ENCODE peak calls at places on chromosomes 2 and 18, in six cellular contexts. One of them, this sample, is unnamed.

GRCh38 chr2:56531668-56532420 is 348.1 kb downstream of the CCDC85A start:
- DNase-seq in upper lobe of right lung: no peak
- DNase-seq in tibial artery: no peak
- DNase-seq in psoas muscle: no peak
- DNase-seq in mucosa of descending colon: no peak
- DNase-seq in astrocyte: peak
- DNase-seq in this sample: no peak

GRCh38 chr2:67600946-67601345 is 203.8 kb downstream of the ETAA1 start:
- DNase-seq in upper lobe of right lung: no peak
- DNase-seq in tibial artery: no peak
- DNase-seq in psoas muscle: no peak
- DNase-seq in mucosa of descending colon: no peak
- DNase-seq in astrocyte: peak
- DNase-seq in this sample: no peak

GRCh38 chr18:67520276-67521035 is 3.9 kb upstream of the DSEL start:
- DNase-seq in upper lobe of right lung: no peak
- DNase-seq in tibial artery: peak
- DNase-seq in psoas muscle: no peak
- DNase-seq in mucosa of descending colon: no peak
- DNase-seq in astrocyte: peak
- DNase-seq in this sample: no peak

GRCh38 chr2:233821709-233822100 is 32.6 kb downstream of the HJURP start:
- DNase-seq in upper lobe of right lung: peak
- DNase-seq in tibial artery: peak
- DNase-seq in psoas muscle: no peak
- DNase-seq in mucosa of descending colon: no peak
- DNase-seq in astrocyte: no peak
- DNase-seq in this sample: no peak

GRCh38 chr2:117514391-117514790 is 300.1 kb upstream of the DDX18 start:
- DNase-seq in upper lobe of right lung: no peak
- DNase-seq in tibial artery: no peak
- DNase-seq in psoas muscle: no peak
- DNase-seq in mucosa of descending colon: no peak
- DNase-seq in astrocyte: no peak
- DNase-seq in this sample: no peak

GRCh38 chr2:145339646-145340045 is 819.7 kb upstream of the ZEB2 start:
- DNase-seq in upper lobe of right lung: no peak
- DNase-seq in tibial artery: no peak
- DNase-seq in psoas muscle: no peak
- DNase-seq in mucosa of descending colon: no peak
- DNase-seq in astrocyte: no peak
- DNase-seq in this sample: no peak

GRCh38 chr2:188677182-188677581 is 297.0 kb upstream of the COL3A1 start:
- DNase-seq in upper lobe of right lung: no peak
- DNase-seq in tibial artery: no peak
- DNase-seq in psoas muscle: no peak
- DNase-seq in mucosa of descending colon: no peak
- DNase-seq in astrocyte: no peak
- DNase-seq in this sample: no peak

GRCh38 chr2:135744761-135745314 is 3.2 kb downstream of the UBXN4 start:
- DNase-seq in upper lobe of right lung: no peak
- DNase-seq in tibial artery: no peak
- DNase-seq in psoas muscle: no peak
- DNase-seq in mucosa of descending colon: no peak
- DNase-seq in astrocyte: peak
- DNase-seq in this sample: no peak

GRCh38 chr2:86065512-86065911 is 40.2 kb downstream of the POLR1A start:
- DNase-seq in upper lobe of right lung: no peak
- DNase-seq in tibial artery: no peak
- DNase-seq in psoas muscle: no peak
- DNase-seq in mucosa of descending colon: no peak
- DNase-seq in astrocyte: peak
- DNase-seq in this sample: no peak

GRCh38 chr18:72460210-72460680 is 83.9 kb downstream of the CBLN2 start:
- DNase-seq in upper lobe of right lung: no peak
- DNase-seq in tibial artery: no peak
- DNase-seq in psoas muscle: no peak
- DNase-seq in mucosa of descending colon: no peak
- DNase-seq in astrocyte: peak
- DNase-seq in this sample: no peak

GRCh38 chr18:34787931-34788532 is 77.9 kb downstream of the DTNA start:
- DNase-seq in upper lobe of right lung: no peak
- DNase-seq in tibial artery: no peak
- DNase-seq in psoas muscle: no peak
- DNase-seq in mucosa of descending colon: peak
- DNase-seq in astrocyte: peak
- DNase-seq in this sample: no peak

GRCh38 chr2:36333350-36334012 is 22.1 kb upstream of the CRIM1 start:
- DNase-seq in upper lobe of right lung: no peak
- DNase-seq in tibial artery: no peak
- DNase-seq in psoas muscle: no peak
- DNase-seq in mucosa of descending colon: no peak
- DNase-seq in astrocyte: no peak
- DNase-seq in this sample: no peak

GRCh38 chr2:46878886-46879285 is 36.7 kb downstream of the MCFD2 start:
- DNase-seq in upper lobe of right lung: no peak
- DNase-seq in tibial artery: peak
- DNase-seq in psoas muscle: peak
- DNase-seq in mucosa of descending colon: no peak
- DNase-seq in astrocyte: peak
- DNase-seq in this sample: peak

GRCh38 chr2:151289972-151290335 is 486 bp upstream of the NMI start:
- DNase-seq in upper lobe of right lung: no peak
- DNase-seq in tibial artery: no peak
- DNase-seq in psoas muscle: peak
- DNase-seq in mucosa of descending colon: peak
- DNase-seq in astrocyte: no peak
- DNase-seq in this sample: no peak

GRCh38 chr18:23730850-23731249 is 41.6 kb downstream of the LAMA3 start:
- DNase-seq in upper lobe of right lung: no peak
- DNase-seq in tibial artery: no peak
- DNase-seq in psoas muscle: no peak
- DNase-seq in mucosa of descending colon: no peak
- DNase-seq in astrocyte: no peak
- DNase-seq in this sample: no peak

GRCh38 chr18:73366713-73367112 is 498.9 kb upstream of the NETO1 start:
- DNase-seq in upper lobe of right lung: no peak
- DNase-seq in tibial artery: no peak
- DNase-seq in psoas muscle: no peak
- DNase-seq in mucosa of descending colon: no peak
- DNase-seq in astrocyte: peak
- DNase-seq in this sample: no peak

DNA sequence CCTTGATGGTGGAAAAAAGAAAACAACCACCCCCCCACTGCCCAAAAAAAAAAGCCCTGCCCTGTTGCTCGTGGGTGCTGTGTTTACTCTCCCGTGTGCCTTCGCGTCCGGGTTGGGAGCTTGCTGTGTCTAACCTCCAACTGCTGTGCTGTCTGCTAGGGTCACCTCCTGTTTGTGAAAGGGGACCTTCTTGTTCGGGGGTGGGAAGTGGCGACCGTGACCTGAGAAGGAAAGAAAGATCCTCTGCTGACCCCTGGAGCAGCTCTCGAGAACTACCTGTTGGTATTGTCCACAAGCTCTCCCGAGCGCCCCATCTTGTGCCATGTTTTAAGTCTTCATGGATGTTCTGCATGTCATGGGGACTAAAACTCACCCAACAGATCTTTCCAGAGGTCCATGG is 28.0 kb downstream of the MAL start:
- DNase-seq in upper lobe of right lung: peak
- DNase-seq in tibial artery: no peak
- DNase-seq in psoas muscle: no peak
- DNase-seq in mucosa of descending colon: no peak
- DNase-seq in astrocyte: no peak
- DNase-seq in this sample: no peak
- TF ChIP-seq CTCF in upper lobe of right lung: no peak
- TF ChIP-seq CTCF in tibial artery: no peak
- TF ChIP-seq CTCF in psoas muscle: peak
- TF ChIP-seq CTCF in mucosa of descending colon: no peak
- TF ChIP-seq CTCF in astrocyte: no peak
- TF ChIP-seq CTCF in this sample: no peak

DNA sequence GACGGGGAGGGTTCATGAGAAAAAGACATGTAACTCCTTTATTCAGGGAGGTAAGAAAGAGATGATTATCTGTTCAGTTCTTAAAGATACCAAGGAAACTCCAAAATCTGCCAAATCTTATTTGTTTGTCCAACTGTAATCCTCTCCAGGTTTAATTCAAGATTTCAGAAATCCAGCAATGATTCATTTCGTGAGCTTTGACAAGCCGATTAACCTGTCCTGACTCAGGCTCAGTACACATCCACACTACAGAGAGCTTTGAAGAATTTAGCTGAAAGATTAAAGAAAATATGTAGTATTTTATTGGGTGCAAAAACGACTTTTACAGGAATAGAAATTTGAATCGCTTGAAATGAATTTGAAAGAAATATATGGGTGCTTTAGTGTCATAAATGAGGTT is 1.1 kb downstream of the SPAG16 start:
- DNase-seq in upper lobe of right lung: no peak
- DNase-seq in tibial artery: no peak
- DNase-seq in psoas muscle: no peak
- DNase-seq in mucosa of descending colon: no peak
- DNase-seq in astrocyte: no peak
- DNase-seq in this sample: no peak
- H3K4me3 ChIP-seq in upper lobe of right lung: peak
- H3K4me3 ChIP-seq in tibial artery: peak
- H3K4me3 ChIP-seq in psoas muscle: peak
- H3K4me3 ChIP-seq in mucosa of descending colon: no peak
- H3K4me3 ChIP-seq in astrocyte: peak
- H3K4me3 ChIP-seq in this sample: peak

GRCh38 chr2:162277344-162277743 is 34.1 kb upstream of the FAP start:
- DNase-seq in upper lobe of right lung: no peak
- DNase-seq in tibial artery: no peak
- DNase-seq in psoas muscle: no peak
- DNase-seq in mucosa of descending colon: no peak
- DNase-seq in astrocyte: no peak
- DNase-seq in this sample: no peak

GRCh38 chr2:162282765-162283425 is 35.6 kb downstream of the IFIH1 start:
- DNase-seq in upper lobe of right lung: no peak
- DNase-seq in tibial artery: no peak
- DNase-seq in psoas muscle: no peak
- DNase-seq in mucosa of descending colon: no peak
- DNase-seq in astrocyte: peak
- DNase-seq in this sample: no peak

GRCh38 chr2:162280654-162281053 is 37.4 kb upstream of the FAP start:
- DNase-seq in upper lobe of right lung: no peak
- DNase-seq in tibial artery: no peak
- DNase-seq in psoas muscle: no peak
- DNase-seq in mucosa of descending colon: no peak
- DNase-seq in astrocyte: no peak
- DNase-seq in this sample: no peak
- TF ChIP-seq CTCF in upper lobe of right lung: no peak
- TF ChIP-seq CTCF in tibial artery: no peak
- TF ChIP-seq CTCF in psoas muscle: no peak
- TF ChIP-seq CTCF in mucosa of descending colon: no peak
- TF ChIP-seq CTCF in astrocyte: no peak
- TF ChIP-seq CTCF in this sample: no peak

DNA sequence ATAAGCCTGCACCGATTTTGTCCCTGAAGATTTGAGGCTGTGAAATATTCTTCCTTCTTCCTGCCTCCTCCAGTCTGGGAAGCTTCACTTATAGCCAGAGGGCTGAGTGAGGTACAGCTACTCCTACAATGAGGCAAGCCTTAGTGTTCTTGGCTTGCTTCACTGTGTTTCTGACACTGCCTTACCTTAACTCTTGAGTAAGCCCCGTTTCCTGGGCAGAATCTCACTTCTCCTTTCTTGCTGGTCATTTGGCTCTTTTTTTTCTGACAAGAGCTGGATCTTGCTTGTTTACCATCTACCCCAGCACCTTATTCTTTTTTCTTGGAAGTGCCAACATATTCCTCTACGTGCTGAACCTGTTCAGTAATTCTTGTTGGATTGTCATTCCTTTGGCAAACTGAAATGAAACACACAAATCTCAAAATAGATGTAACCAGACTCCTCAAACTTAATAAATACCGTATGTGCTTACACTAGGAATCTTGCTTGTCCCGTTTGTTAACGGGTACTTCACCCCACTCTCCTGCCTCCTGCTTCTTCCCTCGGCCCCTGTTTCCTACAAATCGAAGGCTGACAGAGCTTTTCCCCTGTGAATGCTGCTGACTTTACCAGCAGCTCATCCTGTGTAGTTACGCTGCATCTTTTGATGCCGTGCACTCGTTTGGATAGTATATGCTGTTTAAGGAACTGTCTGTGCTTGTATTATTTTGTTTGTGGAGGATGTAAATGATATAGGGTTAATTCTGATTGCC is 132.1 kb downstream of the FMNL2 start:
- DNase-seq in upper lobe of right lung: no peak
- DNase-seq in tibial artery: no peak
- DNase-seq in psoas muscle: no peak
- DNase-seq in mucosa of descending colon: no peak
- DNase-seq in astrocyte: no peak
- DNase-seq in this sample: no peak
- H3K4me3 ChIP-seq in upper lobe of right lung: no peak
- H3K4me3 ChIP-seq in tibial artery: no peak
- H3K4me3 ChIP-seq in psoas muscle: peak
- H3K4me3 ChIP-seq in mucosa of descending colon: no peak
- H3K4me3 ChIP-seq in astrocyte: no peak
- H3K4me3 ChIP-seq in this sample: no peak

DNA sequence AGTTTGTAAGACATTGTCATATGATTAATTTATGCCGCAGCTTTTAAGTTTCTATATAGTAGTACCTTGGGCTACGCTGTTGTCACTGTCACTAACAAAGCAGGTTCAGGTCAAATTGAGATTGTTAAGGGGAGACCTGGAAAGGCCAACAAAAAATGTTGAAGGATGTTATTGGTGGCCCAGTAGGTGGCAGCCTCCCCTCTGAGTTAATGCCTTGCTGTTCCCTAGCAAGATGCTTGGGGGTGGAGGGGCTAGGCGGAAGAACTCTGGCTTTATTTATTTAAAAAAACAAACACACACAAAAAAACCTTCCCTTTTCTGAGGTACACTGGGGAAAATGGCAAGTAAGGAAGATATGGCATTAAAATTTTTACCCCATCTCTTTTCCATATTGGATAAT is 128.3 kb upstream of the ATP5MC3 start:
- DNase-seq in upper lobe of right lung: no peak
- DNase-seq in tibial artery: no peak
- DNase-seq in psoas muscle: no peak
- DNase-seq in mucosa of descending colon: peak
- DNase-seq in astrocyte: peak
- DNase-seq in this sample: no peak
- TF ChIP-seq CTCF in upper lobe of right lung: peak
- TF ChIP-seq CTCF in tibial artery: no peak
- TF ChIP-seq CTCF in psoas muscle: peak
- TF ChIP-seq CTCF in mucosa of descending colon: no peak
- TF ChIP-seq CTCF in astrocyte: peak
- TF ChIP-seq CTCF in this sample: peak

GRCh38 chr2:191333911-191334357 is 88.7 kb downstream of the MYO1B start:
- DNase-seq in upper lobe of right lung: no peak
- DNase-seq in tibial artery: no peak
- DNase-seq in psoas muscle: no peak
- DNase-seq in mucosa of descending colon: no peak
- DNase-seq in astrocyte: peak
- DNase-seq in this sample: no peak
- H3K4me3 ChIP-seq in upper lobe of right lung: no peak
- H3K4me3 ChIP-seq in tibial artery: no peak
- H3K4me3 ChIP-seq in psoas muscle: no peak
- H3K4me3 ChIP-seq in mucosa of descending colon: no peak
- H3K4me3 ChIP-seq in astrocyte: no peak
- H3K4me3 ChIP-seq in this sample: no peak